ENCODE peak calls at places on chromosome 1, in ten cellular contexts. X is endothelial cell of umbilical vein, Z is astrocyte of the cerebellum, Q is breast epithelium, P is Peyer's patch, H is thoracic aorta, V is HCT116, E is A673, J is tibial artery, K is uterus. G is an unnamed sample.

GRCh38 chr1:77392486-77392885 is 110.7 kb downstream of the AK5 start:
- DNase-seq in Q (no peak), K (no peak), J (no peak), P (no peak), X (peak), E (no peak), H (no peak), V (no peak), Z (no peak), G (no peak)

GRCh38 chr1:15938628-15939161 is 37.2 kb downstream of the ZBTB17 start:
- DNase-seq in Q (no peak), K (no peak), X (no peak), P (no peak), J (no peak), V (no peak), H (no peak), E (no peak), Z (no peak), G (no peak)

GRCh38 chr1:93666613-93667384 is 14.8 kb downstream of the BCAR3 start:
- DNase-seq in Z (no peak), P (no peak), K (no peak), J (no peak), E (peak), Q (peak), V (no peak), X (peak), H (no peak), G (no peak)

GRCh38 chr1:164565356-164565755 is 6.4 kb downstream of the PBX1 start:
- DNase-seq in X (no peak), J (no peak), H (no peak), Q (no peak), Z (no peak), K (no peak), V (no peak), P (no peak), E (no peak), G (no peak)

GRCh38 chr1:81158592-81158991 is 642.1 kb upstream of the ADGRL2 start:
- DNase-seq in P (no peak), H (no peak), V (no peak), X (peak), E (no peak), K (no peak), Z (no peak), Q (no peak), J (no peak), G (no peak)

GRCh38 chr1:119873166-119874025 is 22.9 kb downstream of the ADAM30 start:
- DNase-seq in K (peak), P (no peak), E (no peak), J (peak), H (no peak), X (no peak), Z (peak), Q (peak), V (no peak), G (no peak)

GRCh38 chr1:44881011-44881632 is 38.1 kb upstream of the PTCH2 start:
- DNase-seq in K (no peak), X (no peak), Q (peak), E (no peak), Z (peak), V (no peak), P (no peak), H (no peak), J (no peak), G (peak)

GRCh38 chr1:113389953-113390834 is at the start of gene MAGI3:
- DNase-seq in V (peak), X (peak), Q (peak), K (peak), Z (peak), E (peak), J (peak), P (peak), H (peak), G (peak)

GRCh38 chr1:183633676-183634343 is 1.8 kb downstream of the ARPC5 start:
- DNase-seq in E (peak), P (peak), H (no peak), K (no peak), V (peak), Q (no peak), X (peak), J (no peak), Z (peak), G (no peak)

GRCh38 chr1:229101011-229101410 is 169.9 kb upstream of the RAB4A start:
- DNase-seq in K (no peak), J (no peak), V (no peak), E (no peak), Z (no peak), P (no peak), H (no peak), Q (no peak), X (no peak), G (no peak)

GRCh38 chr1:13517193-13517812 is 3.5 kb upstream of the LRRC38 start:
- DNase-seq in V (peak), P (no peak), Q (no peak), J (no peak), Z (no peak), H (no peak), E (peak), K (no peak), X (no peak), G (no peak)

GRCh38 chr1:89670168-89670567 is 37.2 kb downstream of the LRRC8C start:
- DNase-seq in H (no peak), E (no peak), X (peak), K (no peak), V (no peak), Q (no peak), Z (peak), P (no peak), J (no peak), G (no peak)

GRCh38 chr1:915295-916172 is 8.2 kb upstream of the SAMD11 start:
- DNase-seq in Z (no peak), H (no peak), P (no peak), E (no peak), V (no peak), Q (no peak), K (peak), J (peak), X (no peak), G (no peak)

GRCh38 chr1:198699167-198700015 is 60.6 kb downstream of the PTPRC start:
- DNase-seq in Z (no peak), K (no peak), V (peak), J (no peak), H (no peak), X (peak), E (peak), Q (no peak), P (peak), G (peak)

GRCh38 chr1:33015216-33015615 is 21.5 kb downstream of the AK2 start:
- DNase-seq in X (no peak), Z (no peak), J (no peak), P (no peak), V (no peak), H (no peak), Q (no peak), E (no peak), K (no peak), G (no peak)

GRCh38 chr1:43421396-43421795 is 31.7 kb downstream of the SZT2 start:
- DNase-seq in V (no peak), P (no peak), Q (no peak), K (no peak), E (no peak), H (no peak), J (no peak), Z (no peak), X (no peak), G (no peak)

GRCh38 chr1:15345711-15346355 is 63.9 kb upstream of the EFHD2 start:
- DNase-seq in X (no peak), K (no peak), J (peak), E (no peak), Z (no peak), H (no peak), P (peak), V (no peak), Q (peak), G (no peak)

GRCh38 chr1:97632075-97632474 is 288.8 kb downstream of the DPYD start:
- DNase-seq in E (peak), V (no peak), P (no peak), H (no peak), K (no peak), Z (peak), J (no peak), X (peak), Q (no peak), G (no peak)

GRCh38 chr1:112868191-112868590 is 87.8 kb downstream of the SLC16A1 start:
- DNase-seq in Q (no peak), E (no peak), J (no peak), P (no peak), V (no peak), X (no peak), H (no peak), Z (no peak), K (no peak), G (no peak)

GRCh38 chr1:23514121-23514679 is 16.8 kb downstream of the E2F2 start:
- DNase-seq in Z (no peak), J (no peak), Q (no peak), V (no peak), E (no peak), K (no peak), P (no peak), H (no peak), X (no peak), G (no peak)

GRCh38 chr1:53294557-53294956 is 33.3 kb downstream of the LRP8 start:
- DNase-seq in X (no peak), E (no peak), K (no peak), H (no peak), P (no peak), Z (peak), Q (no peak), V (no peak), J (no peak), G (no peak)

GRCh38 chr1:5747428-5748285 is 244.6 kb downstream of the NPHP4 start:
- DNase-seq in X (no peak), E (peak), H (no peak), Z (no peak), Q (no peak), J (no peak), V (no peak), P (no peak), K (no peak), G (no peak)

DNA sequence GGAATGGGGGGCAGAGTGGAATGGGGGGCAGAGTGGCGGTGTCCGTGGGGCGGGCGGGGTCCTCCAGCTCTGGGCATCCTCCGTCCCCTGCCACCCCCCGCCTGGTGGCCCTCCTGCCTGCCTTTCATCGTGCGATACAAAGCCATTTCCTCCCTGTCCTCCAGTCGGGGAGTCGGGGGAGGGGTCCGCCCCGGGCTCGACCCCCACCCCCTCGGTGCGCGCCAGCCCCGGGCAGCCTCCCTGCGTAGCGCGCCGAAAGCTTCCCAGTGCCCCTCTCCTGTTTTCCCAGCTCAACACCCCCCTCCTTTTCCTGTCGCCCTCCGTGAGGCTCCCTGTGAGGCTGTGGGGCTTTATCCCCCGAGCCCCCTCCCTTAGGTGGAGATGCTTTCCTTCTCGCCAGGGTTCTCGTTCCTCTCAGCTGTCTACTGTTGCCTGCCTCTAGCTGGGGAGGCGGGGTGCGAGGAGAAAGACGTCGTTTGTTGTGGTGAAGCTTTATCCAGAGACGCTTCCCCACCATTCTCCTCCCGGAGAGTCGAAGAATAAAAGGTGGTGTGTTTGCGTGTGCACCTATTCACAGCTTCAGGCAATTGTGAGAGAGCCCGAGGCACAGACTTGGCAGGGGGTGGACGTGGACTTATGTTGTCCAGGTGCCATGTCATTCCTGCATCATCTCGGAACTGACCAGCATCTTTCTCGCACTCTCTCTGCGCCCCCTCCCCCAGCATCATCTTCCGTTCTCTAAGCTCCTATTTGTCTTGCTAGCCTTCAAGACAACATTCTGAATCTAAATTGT is 829 bp downstream of the DNM3 start:
- DNase-seq in J (no peak), K (peak), V (no peak), E (no peak), Q (no peak), Z (no peak), X (peak), P (peak), H (no peak), G (no peak)
- H3K4me3 ChIP-seq in J (peak), K (peak), V (peak), E (peak), Q (peak), Z (peak), X (peak), P (peak), H (peak), G (peak)

GRCh38 chr1:58785424-58786058 is 1.7 kb upstream of the JUN start:
- DNase-seq in P (peak), E (no peak), J (peak), V (no peak), Q (peak), H (peak), K (no peak), X (no peak), Z (no peak), G (peak)
- TF ChIP-seq CTCF in P (no peak), E (no peak), J (no peak), V (no peak), Q (no peak), H (no peak), K (no peak), X (no peak), Z (no peak), G (no peak)

DNA sequence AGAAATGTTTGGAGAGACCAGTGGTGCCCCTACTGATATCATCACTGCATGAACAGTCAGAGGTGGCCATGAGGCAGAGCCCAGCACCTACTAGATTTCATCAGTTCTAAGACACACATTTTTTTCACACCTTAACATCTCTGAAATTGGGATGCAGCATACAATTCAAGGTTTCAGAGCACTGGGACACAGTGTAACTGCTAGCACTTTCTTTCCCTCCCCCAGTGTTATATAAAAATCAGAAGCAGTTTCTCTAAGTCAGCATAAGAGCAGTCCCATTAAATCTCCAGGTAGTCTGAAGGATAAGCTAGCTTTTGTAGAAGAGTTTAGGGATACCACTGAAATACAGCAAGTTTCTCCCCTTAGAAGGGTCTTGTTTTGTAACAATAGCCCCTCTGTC is 10.0 kb upstream of the ANGPTL7 start:
- DNase-seq in X (no peak), V (no peak), K (no peak), H (no peak), P (no peak), Q (no peak), E (no peak), J (no peak), Z (no peak), G (no peak)
- H3K4me3 ChIP-seq in X (no peak), V (no peak), K (no peak), H (no peak), P (no peak), Q (no peak), E (no peak), J (no peak), Z (no peak), G (no peak)

GRCh38 chr1:179365342-179366092 is at the start of gene AXDND1:
- DNase-seq in K (peak), X (peak), H (peak), E (peak), P (peak), Q (peak), J (peak), V (peak), Z (peak), G (no peak)
- TF ChIP-seq CTCF in K (no peak), X (no peak), H (no peak), E (no peak), P (no peak), Q (no peak), J (peak), V (no peak), Z (no peak), G (no peak)

GRCh38 chr1:111446967-111447892 is 1.8 kb downstream of the WDR77 start:
- DNase-seq in P (no peak), E (no peak), J (no peak), X (no peak), Z (no peak), Q (no peak), V (no peak), H (no peak), K (no peak), G (no peak)
- H3K4me3 ChIP-seq in P (peak), E (peak), J (no peak), X (no peak), Z (no peak), Q (peak), V (peak), H (no peak), K (peak), G (peak)

DNA sequence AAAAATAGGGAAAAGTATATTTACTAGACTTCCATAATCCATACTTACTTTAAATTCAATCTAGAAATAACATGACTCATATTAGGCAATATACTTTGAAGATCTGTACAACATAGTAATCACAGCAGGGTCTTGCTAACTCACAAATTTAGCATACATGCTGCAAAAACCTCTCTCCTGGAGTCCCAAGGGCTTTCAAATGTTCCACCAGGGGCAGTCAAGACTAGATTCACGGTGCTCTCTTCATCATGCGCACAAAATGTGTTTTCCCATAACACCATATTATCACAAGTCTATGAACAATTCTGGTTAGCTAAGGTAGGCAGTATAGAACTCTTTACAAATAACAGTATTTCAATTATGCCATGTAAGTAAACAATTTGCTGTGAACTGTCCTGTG is 45.8 kb downstream of the SSX2IP start:
- DNase-seq in P (no peak), Q (no peak), Z (no peak), H (no peak), K (no peak), J (no peak), X (no peak), E (no peak), V (no peak), G (no peak)
- TF ChIP-seq CTCF in P (no peak), Q (no peak), Z (no peak), H (no peak), K (no peak), J (no peak), X (no peak), E (no peak), V (no peak), G (peak)

DNA sequence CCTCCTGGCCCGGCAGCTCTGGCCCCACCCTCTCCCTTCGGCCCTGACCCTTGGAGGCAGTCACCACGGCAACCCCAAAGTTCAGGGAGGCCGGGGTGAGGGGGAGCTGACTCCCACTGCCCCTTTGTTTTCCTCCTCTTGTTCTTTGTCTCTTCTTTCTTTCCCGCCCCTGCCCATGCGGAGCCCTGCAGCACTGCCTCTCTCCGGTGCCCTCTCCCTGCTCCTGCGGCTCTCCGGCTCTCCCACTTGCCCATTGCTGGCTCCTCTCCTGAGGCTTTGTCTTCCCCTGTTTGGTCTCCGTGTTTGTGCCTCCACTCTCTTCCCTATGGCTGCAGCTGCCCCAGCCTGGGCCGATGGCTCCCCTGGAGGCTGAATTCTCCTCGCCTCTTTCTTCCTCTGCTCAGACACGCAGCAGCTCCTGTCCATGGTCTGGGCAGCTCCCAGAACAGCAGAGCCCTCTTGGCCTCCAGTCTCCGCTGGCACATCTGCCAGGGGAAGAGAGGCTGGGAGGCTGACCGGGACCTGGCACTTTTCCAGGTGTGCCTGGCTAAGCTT is 5.8 kb downstream of the CELSR2 start:
- DNase-seq in Z (no peak), K (no peak), X (no peak), J (no peak), H (no peak), V (no peak), E (no peak), Q (no peak), P (no peak), G (no peak)
- H3K4me3 ChIP-seq in Z (no peak), K (no peak), X (no peak), J (no peak), H (no peak), V (no peak), E (no peak), Q (peak), P (no peak), G (no peak)

DNA sequence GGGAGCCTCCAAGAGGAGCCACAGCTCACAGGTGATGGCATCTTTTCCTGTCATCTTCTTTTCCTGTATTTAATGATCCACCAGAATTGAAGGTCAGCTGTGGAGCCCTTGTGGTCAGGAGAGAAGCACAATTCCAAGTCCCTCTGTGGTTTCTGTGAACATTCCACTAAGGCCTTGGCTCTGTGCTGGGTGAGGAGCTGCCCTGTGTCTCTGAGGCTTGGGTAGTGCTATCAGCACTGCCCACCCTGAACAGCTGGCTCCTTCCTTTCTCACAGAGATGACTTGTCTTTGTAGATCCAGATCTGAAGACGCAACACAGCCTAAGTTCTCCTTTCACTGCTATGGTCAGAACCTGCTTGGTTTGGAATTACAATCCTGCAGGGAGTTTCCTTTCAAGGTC is 142.0 kb upstream of the MAP1LC3C start:
- DNase-seq in X (no peak), Z (no peak), E (no peak), H (no peak), V (no peak), K (no peak), P (no peak), Q (no peak), J (no peak), G (no peak)
- TF ChIP-seq CTCF in X (no peak), Z (no peak), E (no peak), H (no peak), V (no peak), K (no peak), P (no peak), Q (no peak), J (no peak), G (no peak)

G was measured in epithelial cell of proximal tubule.